ENCODE peak calls at places on chromosomes 6 and 20, in four cellular contexts. O is AG10803, J is endothelial cell of umbilical vein, Z is fibroblast of lung. G is an unnamed sample.

GRCh38 chr6:2454180-2454579 is 208.8 kb upstream of the GMDS start:
- DNase-seq in O (peak; percentile 54), J (no peak), Z (no peak), G (no peak)

GRCh38 chr6:117496383-117496990 is 14.0 kb downstream of the DCBLD1 start:
- DNase-seq in O (peak; percentile 69), J (peak; percentile 55), Z (peak; percentile 94), G (peak; percentile 82)

GRCh38 chr6:42555477-42556457 is 8.1 kb upstream of the UBR2 start:
- DNase-seq in O (peak; percentile 8), J (no peak), Z (peak; percentile 22), G (no peak)

GRCh38 chr20:18571009-18571408 is 3.8 kb downstream of the SMIM26 start:
- DNase-seq in O (no peak), J (no peak), Z (no peak), G (no peak)

GRCh38 chr6:117138920-117139319 is 126.4 kb upstream of the VGLL2 start:
- DNase-seq in O (no peak), J (no peak), Z (no peak), G (no peak)

GRCh38 chr6:150269857-150270223 is 99.0 kb upstream of the IYD start:
- DNase-seq in O (peak; percentile 35), J (no peak), Z (peak; percentile 96), G (peak; percentile 80)

GRCh38 chr6:115610646-115611045 is 450.0 kb downstream of the FRK start:
- DNase-seq in O (no peak), J (no peak), Z (no peak), G (no peak)

GRCh38 chr6:53530346-53530745 is 14.6 kb downstream of the GCLC start:
- DNase-seq in O (peak; percentile 31), J (no peak), Z (peak; percentile 71), G (no peak)

GRCh38 chr6:4950849-4951533 is 52.8 kb downstream of the RPP40 start:
- DNase-seq in O (no peak), J (no peak), Z (peak; percentile 37), G (no peak)

GRCh38 chr6:67393356-67393755 is 1241.7 kb upstream of the ADGRB3 start:
- DNase-seq in O (no peak), J (no peak), Z (no peak), G (peak; percentile 18)

GRCh38 chr6:116491610-116492330 is 19.7 kb upstream of the CALHM5 start:
- DNase-seq in O (no peak), J (no peak), Z (no peak), G (no peak)

GRCh38 chr6:127420558-127420957 is 38.6 kb downstream of the KIAA0408 start:
- DNase-seq in O (peak; percentile 88), J (peak; percentile 96), Z (peak; percentile 96), G (peak; percentile 83)

GRCh38 chr6:100454571-100455229 is 10.0 kb downstream of the SIM1 start:
- DNase-seq in O (no peak), J (peak; percentile 33), Z (no peak), G (no peak)

GRCh38 chr20:39253051-39253682 is 291.0 kb downstream of the DHX35 start:
- DNase-seq in O (no peak), J (no peak), Z (no peak), G (no peak)

GRCh38 chr6:52574709-52575489 is 2.0 kb downstream of the TRAM2 start:
- DNase-seq in O (peak; percentile 83), J (peak; percentile 34), Z (peak; percentile 67), G (no peak)

GRCh38 chr6:2396856-2397640 is 151.6 kb upstream of the GMDS start:
- DNase-seq in O (peak; percentile 73), J (no peak), Z (peak; percentile 86), G (peak; percentile 72)

GRCh38 chr20:29472606-29473005 is 1784.9 kb upstream of the DEFB115 start:
- DNase-seq in O (no peak), J (no peak), Z (no peak), G (no peak)

GRCh38 chr6:77131426-77131825 is 331.9 kb downstream of the HTR1B start:
- DNase-seq in O (no peak), J (no peak), Z (no peak), G (no peak)

GRCh38 chr6:135144678-135145508 is 36.2 kb upstream of the MYB start:
- DNase-seq in O (peak; percentile 9), J (peak; percentile 34), Z (peak; percentile 29), G (no peak)

GRCh38 chr6:46221221-46221793 is 50.5 kb upstream of the ENPP5 start:
- DNase-seq in O (peak; percentile 52), J (peak; percentile 43), Z (peak; percentile 19), G (no peak)

GRCh38 chr6:83198486-83199172 is 5.5 kb downstream of the RWDD2A start:
- DNase-seq in O (peak; percentile 39), J (peak; percentile 65), Z (peak; percentile 60), G (no peak)

GRCh38 chr6:107894821-107895396 is 63.1 kb downstream of the SEC63 start:
- DNase-seq in O (peak; percentile 1), J (no peak), Z (no peak), G (no peak)

GRCh38 chr6:107819976-107820551 is 4.0 kb downstream of the SCML4 start:
- DNase-seq in O (no peak), J (no peak), Z (no peak), G (no peak)

GRCh38 chr6:17218023-17218748 is 63.0 kb upstream of the RBM24 start:
- DNase-seq in O (no peak), J (no peak), Z (no peak), G (no peak)

GRCh38 chr6:5499644-5500306 is 238.5 kb downstream of the FARS2 start:
- DNase-seq in O (peak; percentile 40), J (peak; percentile 23), Z (peak; percentile 77), G (peak; percentile 36)

GRCh38 chr6:10720229-10720959 is 2.5 kb upstream of the TMEM14C start:
- DNase-seq in O (peak; percentile 18), J (peak; percentile 54), Z (peak; percentile 26), G (no peak)

GRCh38 chr6:22036267-22036666 is 260.6 kb downstream of the PRL start:
- DNase-seq in O (no peak), J (peak; percentile 88), Z (peak; percentile 89), G (no peak)

GRCh38 chr6:118748311-118749062 is 97.1 kb upstream of the CEP85L start:
- DNase-seq in O (peak; percentile 78), J (peak; percentile 14), Z (peak; percentile 80), G (peak; percentile 47)

GRCh38 chr6:152293404-152293803 is 343.8 kb downstream of the SYNE1 start:
- DNase-seq in O (no peak), J (no peak), Z (no peak), G (no peak)

GRCh38 chr20:5677389-5677788 is 72.8 kb upstream of the SHLD1 start:
- DNase-seq in O (no peak), J (no peak), Z (no peak), G (no peak)

GRCh38 chr20:32789896-32790750 is 27.9 kb downstream of the DNMT3B start:
- DNase-seq in O (peak; percentile 68), J (peak; percentile 64), Z (peak; percentile 45), G (peak; percentile 27)

GRCh38 chr20:62900052-62900691 is 26.1 kb downstream of the DIDO1 start:
- DNase-seq in O (peak; percentile 67), J (peak; percentile 73), Z (peak; percentile 58), G (peak; percentile 40)

GRCh38 chr20:38986663-38987062 is 24.5 kb downstream of the DHX35 start:
- DNase-seq in O (no peak), J (no peak), Z (no peak), G (no peak)

GRCh38 chr20:21235713-21236445 is 67.3 kb upstream of the XRN2 start:
- DNase-seq in O (peak; percentile 67), J (peak; percentile 74), Z (peak; percentile 47), G (no peak)

GRCh38 chr20:59992531-59992930 is 34.3 kb downstream of the CDH26 start:
- DNase-seq in O (peak; percentile 13), J (no peak), Z (no peak), G (no peak)

GRCh38 chr6:71262914-71263313 is 25.7 kb upstream of the OGFRL1 start:
- DNase-seq in O (no peak), J (no peak), Z (no peak), G (no peak)
- H3K4me3 ChIP-seq in O (no peak overlapping the region), J (no peak overlapping the region), Z (no peak overlapping the region), G (no peak overlapping the region)

GRCh38 chr20:58406422-58407001 is 17.5 kb downstream of the VAPB start:
- DNase-seq in O (no peak), J (peak; percentile 4), Z (peak; percentile 34), G (no peak)

GRCh38 chr20:58407201-58407873 is 18.3 kb downstream of the VAPB start:
- DNase-seq in O (no peak), J (peak; percentile 53), Z (peak; percentile 39), G (no peak)

GRCh38 chr20:58405504-58406291 is 16.7 kb downstream of the VAPB start:
- DNase-seq in O (no peak), J (no peak), Z (no peak), G (no peak)

GRCh38 chr20:58407966-58408557 is 19.0 kb downstream of the VAPB start:
- DNase-seq in O (peak; percentile 28), J (no peak), Z (no peak), G (no peak)

GRCh38 chr20:58408603-58409246 is 19.7 kb downstream of the VAPB start:
- DNase-seq in O (no peak), J (peak; percentile 14), Z (no peak), G (no peak)
- H3K4me3 ChIP-seq in O (no peak overlapping the region), J (no peak overlapping the region), Z (no peak overlapping the region), G (no peak overlapping the region)

GRCh38 chr6:93787841-93788240 is 368.5 kb upstream of the EPHA7 start:
- DNase-seq in O (no peak), J (no peak), Z (peak; percentile 55), G (peak; percentile 67)
- H3K4me3 ChIP-seq in O (no peak overlapping the region), J (no peak overlapping the region), Z (no peak overlapping the region), G (no peak overlapping the region)

GRCh38 chr6:27599859-27600532 is 127.1 kb upstream of the ZNF184 start:
- DNase-seq in O (no peak), J (no peak), Z (no peak), G (no peak)
- H3K4me3 ChIP-seq in O (no peak overlapping the region), J (no peak overlapping the region), Z (no peak overlapping the region), G (no peak overlapping the region)

DNA sequence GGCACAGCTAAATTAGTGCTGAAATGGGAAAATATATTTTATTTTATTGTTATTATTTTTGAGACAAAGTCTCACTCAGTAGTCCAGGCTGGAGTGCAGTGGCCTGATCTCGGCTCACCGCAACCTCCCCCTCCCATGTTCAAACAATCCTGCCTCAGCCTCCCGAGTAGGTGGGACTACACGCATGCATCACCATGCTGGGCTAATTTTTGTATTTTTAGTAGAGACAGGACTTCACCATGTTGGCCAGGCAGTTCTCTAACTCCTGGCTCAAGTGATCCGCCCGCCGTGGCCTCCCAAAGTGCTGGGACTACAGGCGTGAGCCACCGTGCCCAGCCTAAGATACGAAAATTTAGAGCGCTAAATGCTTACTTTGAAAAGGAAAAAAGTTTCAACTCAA is 4.8 kb downstream of the RAB23 start:
- DNase-seq in O (no peak), J (no peak), Z (no peak), G (no peak)
- H3K4me3 ChIP-seq in O (no peak overlapping the region), J (no peak overlapping the region), Z (no peak overlapping the region), G (no peak overlapping the region)

G was measured in skeletal muscle cell.